ENCODE peak calls at places on chromosome 7, in six cellular contexts. J, I, R, S, T and O are unnamed samples.
A peak's percentile ranks its signal among the peaks of the same experiment; 100 is the strongest.

GRCh38 chr7:35722054-35722849 is 27.3 kb upstream of the HERPUD2 start:
- DNase-seq in J (no peak), I (no peak), R (no peak), S (no peak), T (no peak), O (no peak)

GRCh38 chr7:17580861-17581260 is 282.4 kb downstream of the AHR start:
- DNase-seq in J (no peak), I (no peak), R (no peak), S (no peak), T (no peak), O (no peak)

GRCh38 chr7:155536451-155536850 is 9.9 kb downstream of the CNPY1 start:
- DNase-seq in J (no peak), I (no peak), R (no peak), S (no peak), T (no peak), O (no peak)

GRCh38 chr7:32677593-32677992 is 182.3 kb downstream of the AVL9 start:
- DNase-seq in J (no peak), I (no peak), R (no peak), S (no peak), T (no peak), O (no peak)

GRCh38 chr7:99943641-99944507 is 14.5 kb upstream of the GJC3 start:
- DNase-seq in J (no peak), I (no peak), R (no peak), S (no peak), T (no peak), O (no peak)

GRCh38 chr7:28407643-28408042 is 4.7 kb upstream of the CREB5 start:
- DNase-seq in J (no peak), I (peak; percentile 70), R (peak; percentile 42), S (no peak), T (peak; percentile 36), O (no peak)

GRCh38 chr7:80699030-80699638 is 60.7 kb downstream of the CD36 start:
- DNase-seq in J (no peak), I (peak; percentile 78), R (peak; percentile 13), S (peak; percentile 81), T (peak; percentile 74), O (no peak)

GRCh38 chr7:1737956-1738355 is 67.9 kb downstream of the ELFN1 start:
- DNase-seq in J (no peak), I (no peak), R (no peak), S (no peak), T (no peak), O (no peak)

GRCh38 chr7:116525298-116525912 is 569 bp downstream of the CAV1 start:
- DNase-seq in J (no peak), I (no peak), R (peak; percentile 27), S (peak; percentile 44), T (no peak), O (peak; percentile 50)

GRCh38 chr7:78924581-78924980 is 528.9 kb downstream of the MAGI2 start:
- DNase-seq in J (no peak), I (peak; percentile 38), R (peak; percentile 26), S (peak; percentile 20), T (peak; percentile 27), O (no peak)

GRCh38 chr7:149787428-149788299 is 14.3 kb upstream of the ZNF467 start:
- DNase-seq in J (no peak), I (no peak), R (no peak), S (no peak), T (no peak), O (no peak)

GRCh38 chr7:149670288-149670687 is 103.1 kb downstream of the ZNF467 start:
- DNase-seq in J (no peak), I (peak; percentile 60), R (no peak), S (peak; percentile 21), T (peak; percentile 49), O (peak; percentile 46)

GRCh38 chr7:142992427-142992826 is 30.3 kb upstream of the KEL start:
- DNase-seq in J (no peak), I (peak; percentile 38), R (no peak), S (no peak), T (no peak), O (no peak)

GRCh38 chr7:105721571-105722104 is 140.3 kb upstream of the EFCAB10 start:
- DNase-seq in J (no peak), I (no peak), R (no peak), S (no peak), T (no peak), O (no peak)

GRCh38 chr7:152850420-152850819 is 90.9 kb downstream of the ACTR3B start:
- DNase-seq in J (no peak), I (no peak), R (no peak), S (no peak), T (no peak), O (no peak)

GRCh38 chr7:134504660-134505164 is 22.7 kb upstream of the AKR1B10 start:
- DNase-seq in J (no peak), I (no peak), R (no peak), S (no peak), T (no peak), O (no peak)

GRCh38 chr7:24401628-24402593 is 117.9 kb downstream of the NPY start:
- DNase-seq in J (no peak), I (peak; percentile 70), R (peak; percentile 8), S (peak; percentile 45), T (peak; percentile 50), O (no peak)

GRCh38 chr7:17625038-17625437 is 315.3 kb downstream of the SNX13 start:
- DNase-seq in J (no peak), I (peak; percentile 79), R (peak; percentile 46), S (no peak), T (peak; percentile 83), O (no peak)

GRCh38 chr7:23211542-23211941 is 29.7 kb downstream of the NUP42 start:
- DNase-seq in J (no peak), I (no peak), R (no peak), S (no peak), T (no peak), O (no peak)

GRCh38 chr7:135147899-135148721 is at the start of gene TMEM140:
- DNase-seq in J (peak; percentile 42), I (peak; percentile 93), R (peak; percentile 60), S (peak; percentile 81), T (peak; percentile 54), O (peak; percentile 52)

GRCh38 chr7:55132890-55133551 is 114.2 kb downstream of the EGFR start:
- DNase-seq in J (no peak), I (peak; percentile 99), R (peak; percentile 84), S (peak; percentile 93), T (peak; percentile 99), O (no peak)

GRCh38 chr7:129047761-129048160 is 7.2 kb downstream of the TNPO3 start:
- DNase-seq in J (no peak), I (no peak), R (no peak), S (no peak), T (peak; percentile 58), O (no peak)

GRCh38 chr7:158284617-158285382 is 302.8 kb downstream of the PTPRN2 start:
- DNase-seq in J (no peak), I (no peak), R (no peak), S (no peak), T (no peak), O (no peak)

GRCh38 chr7:79598351-79598750 is 144.9 kb upstream of the MAGI2 start:
- DNase-seq in J (no peak), I (no peak), R (no peak), S (no peak), T (no peak), O (no peak)

GRCh38 chr7:103540986-103541385 is 95.0 kb upstream of the SLC26A5 start:
- DNase-seq in J (no peak), I (no peak), R (no peak), S (no peak), T (peak; percentile 5), O (peak; percentile 82)

GRCh38 chr7:30182186-30182585 is 47.4 kb downstream of the MTURN start:
- DNase-seq in J (no peak), I (no peak), R (no peak), S (no peak), T (no peak), O (peak; percentile 39)